ENCODE peak calls at places on chromosomes 13 and 19, in nine cellular contexts. P, Q, Z, F, B, W, N, U and H are unnamed samples.

GRCh38 chr19:48772503-48772953 is 17.2 kb downstream of the FGF21 start:
- DNase-seq in P (no peak), Q (no peak), Z (no peak), F (no peak), B (no peak), W (no peak), N (no peak), U (no peak), H (no peak)

GRCh38 chr19:35223084-35223790 is 5.3 kb downstream of the FAM187B start:
- DNase-seq in P (no peak), Q (no peak), Z (no peak), F (no peak), B (no peak), W (no peak), N (no peak), U (no peak), H (no peak)

GRCh38 chr13:67231481-67231940 is 1.4 kb upstream of the PCDH9 start:
- DNase-seq in P (no peak), Q (no peak), Z (no peak), F (no peak), B (no peak), W (no peak), N (peak; percentile 37), U (no peak), H (no peak)

GRCh38 chr13:19860884-19861655 is 2.4 kb downstream of the ZMYM5 start:
- DNase-seq in P (no peak), Q (no peak), Z (no peak), F (no peak), B (no peak), W (peak; percentile 49), N (no peak), U (peak; percentile 81), H (no peak)

GRCh38 chr13:20798027-20798426 is 24.3 kb upstream of the EEF1AKMT1 start:
- DNase-seq in P (no peak), Q (no peak), Z (no peak), F (no peak), B (no peak), W (no peak), N (no peak), U (no peak), H (no peak)

GRCh38 chr19:6465006-6465405 is 935 bp downstream of the CRB3 start:
- DNase-seq in P (no peak), Q (no peak), Z (no peak), F (no peak), B (no peak), W (no peak), N (no peak), U (no peak), H (no peak)

GRCh38 chr19:38665950-38666661 is 18.7 kb downstream of the ACTN4 start:
- DNase-seq in P (no peak), Q (peak; percentile 64), Z (no peak), F (no peak), B (no peak), W (peak; percentile 80), N (no peak), U (no peak), H (no peak)

GRCh38 chr19:8552810-8553209 is 24.4 kb downstream of the MYO1F start:
- DNase-seq in P (no peak), Q (no peak), Z (no peak), F (no peak), B (no peak), W (no peak), N (peak; percentile 54), U (no peak), H (peak; percentile 5)

GRCh38 chr19:51799311-51799997 is 4.5 kb downstream of the FPR3 start:
- DNase-seq in P (no peak), Q (no peak), Z (no peak), F (peak; percentile 95), B (peak; percentile 91), W (peak; percentile 94), N (no peak), U (peak; percentile 74), H (no peak)

GRCh38 chr13:46490129-46490528 is 62.8 kb upstream of the LRCH1 start:
- DNase-seq in P (no peak), Q (no peak), Z (no peak), F (no peak), B (no peak), W (no peak), N (no peak), U (no peak), H (no peak)

GRCh38 chr13:36673352-36673751 is 468 bp upstream of the SERTM1 start:
- DNase-seq in P (no peak), Q (no peak), Z (no peak), F (peak; percentile 82), B (no peak), W (no peak), N (no peak), U (no peak), H (no peak)

GRCh38 chr13:98981596-98982195 is 3.8 kb upstream of the DOCK9 start:
- DNase-seq in P (no peak), Q (no peak), Z (no peak), F (no peak), B (no peak), W (no peak), N (no peak), U (no peak), H (no peak)

GRCh38 chr19:47598407-47599349 is 10.3 kb upstream of the BICRA start:
- DNase-seq in P (no peak), Q (no peak), Z (no peak), F (no peak), B (no peak), W (peak; percentile 69), N (peak; percentile 85), U (peak; percentile 93), H (no peak)

GRCh38 chr13:99916366-99917103 is 55.0 kb downstream of the ZIC5 start:
- DNase-seq in P (no peak), Q (no peak), Z (no peak), F (no peak), B (no peak), W (no peak), N (peak; percentile 70), U (peak; percentile 81), H (peak; percentile 65)

GRCh38 chr19:7505682-7506384 is 10.1 kb upstream of the ZNF358 start:
- DNase-seq in P (no peak), Q (peak; percentile 62), Z (no peak), F (peak; percentile 82), B (no peak), W (peak; percentile 72), N (no peak), U (no peak), H (peak; percentile 54)